ENCODE peak calls at places on chromosomes 11 and 22, in five cellular contexts. Z is foreskin fibroblast; M is psoas muscle; R is CD8-positive, alpha-beta memory T cell; H is adrenal gland. T is an unnamed sample.

GRCh38 chr22:25199726-25200520 is at the start of gene CRYBB3:
- DNase-seq in R (no peak), Z (no peak), H (no peak), M (no peak), T (no peak)

GRCh38 chr11:60125962-60126585 is 37.6 kb downstream of the MS4A2 start:
- DNase-seq in H (no peak), R (no peak), Z (no peak), M (no peak), T (no peak)

GRCh38 chr22:37433786-37434185 is 6.5 kb upstream of the ELFN2 start:
- DNase-seq in M (no peak), Z (no peak), R (no peak), H (no peak), T (no peak)

GRCh38 chr22:28670691-28671261 is 8.9 kb downstream of the TTC28 start:
- DNase-seq in Z (no peak), H (no peak), R (no peak), M (no peak), T (no peak)

GRCh38 chr11:122633219-122633829 is 22.2 kb upstream of the UBASH3B start:
- DNase-seq in R (peak; percentile 25), Z (peak; percentile 66), H (peak; percentile 24), M (peak; percentile 54), T (no peak)

GRCh38 chr11:100682247-100682969 is 4.7 kb upstream of the ARHGAP42 start:
- DNase-seq in R (no peak), Z (peak; percentile 4), M (no peak), H (no peak), T (peak; percentile 12)

GRCh38 chr11:57357827-57358226 is 19.7 kb downstream of the P2RX3 start:
- DNase-seq in R (no peak), M (no peak), Z (peak; percentile 24), H (no peak), T (no peak)

GRCh38 chr11:31160504-31161422 is 208.8 kb downstream of the DCDC1 start:
- DNase-seq in Z (no peak), H (no peak), M (no peak), R (no peak), T (no peak)

GRCh38 chr22:43861529-43861928 is 784 bp downstream of the SULT4A1 start:
- DNase-seq in M (peak; percentile 8), R (no peak), Z (no peak), H (peak; percentile 5), T (no peak)

GRCh38 chr11:2641623-2642022 is 58.2 kb downstream of the KCNQ1OT1 start:
- DNase-seq in M (no peak), Z (no peak), H (no peak), R (no peak), T (no peak)

GRCh38 chr11:100646545-100646944 is 40.5 kb upstream of the ARHGAP42 start:
- DNase-seq in H (no peak), Z (no peak), M (no peak), R (no peak), T (no peak)

GRCh38 chr22:49629586-49630447 is 197.9 kb downstream of the BRD1 start:
- DNase-seq in R (no peak), H (no peak), Z (no peak), M (no peak), T (no peak)

GRCh38 chr11:70471254-70471653 is 72.9 kb downstream of the CTTN start:
- DNase-seq in H (no peak), R (no peak), Z (no peak), M (no peak), T (no peak)

GRCh38 chr11:122754553-122755322 is 83.6 kb upstream of the CRTAM start:
- DNase-seq in R (peak; percentile 28), Z (no peak), M (no peak), H (no peak), T (no peak)

GRCh38 chr11:67629386-67630229 is at the start of gene NUDT8:
- DNase-seq in H (peak; percentile 78), M (peak; percentile 92), Z (peak; percentile 66), R (peak; percentile 84), T (peak; percentile 21)

GRCh38 chr11:78406568-78407196 is 10.9 kb downstream of the GAB2 start:
- DNase-seq in H (no peak), Z (no peak), M (no peak), R (no peak), T (no peak)

GRCh38 chr22:50191041-50191740 is 5.5 kb downstream of the TRABD start:
- DNase-seq in R (peak; percentile 89), Z (no peak), H (no peak), M (no peak), T (no peak)

GRCh38 chr11:3345736-3346135 is 33.2 kb downstream of the ZNF195 start:
- DNase-seq in Z (no peak), M (no peak), R (no peak), H (no peak), T (no peak)

GRCh38 chr22:27730649-27731433 is 70.7 kb downstream of the MN1 start:
- DNase-seq in H (no peak), R (no peak), M (no peak), Z (no peak), T (no peak)

GRCh38 chr11:2325719-2326118 is 23.9 kb downstream of the TSPAN32 start:
- DNase-seq in Z (no peak), M (no peak), R (no peak), H (peak; percentile 88), T (no peak)

GRCh38 chr11:78838417-78838816 is 263.8 kb upstream of the NARS2 start:
- DNase-seq in Z (no peak), R (no peak), H (no peak), M (no peak), T (no peak)

GRCh38 chr11:64854534-64855502 is 10.4 kb upstream of the CDC42BPG start:
- DNase-seq in H (peak; percentile 94), Z (peak; percentile 97), M (peak; percentile 95), R (no peak), T (peak; percentile 53)

GRCh38 chr11:79922641-79923040 is 481.8 kb upstream of the TENM4 start:
- DNase-seq in M (no peak), R (no peak), Z (no peak), H (no peak), T (no peak)

GRCh38 chr11:121448431-121448941 is 3.6 kb upstream of the SORL1 start:
- DNase-seq in M (no peak), R (no peak), H (no peak), Z (no peak), T (no peak)

GRCh38 chr11:121449123-121449522 is 3.0 kb upstream of the SORL1 start:
- DNase-seq in R (peak; percentile 34), H (no peak), M (no peak), Z (no peak), T (no peak)

GRCh38 chr11:121444508-121444907 is 7.6 kb upstream of the SORL1 start:
- DNase-seq in R (no peak), Z (no peak), H (no peak), M (no peak), T (no peak)

GRCh38 chr11:121445071-121445768 is 6.9 kb upstream of the SORL1 start:
- DNase-seq in Z (no peak), H (no peak), M (no peak), R (no peak), T (no peak)

DNA sequence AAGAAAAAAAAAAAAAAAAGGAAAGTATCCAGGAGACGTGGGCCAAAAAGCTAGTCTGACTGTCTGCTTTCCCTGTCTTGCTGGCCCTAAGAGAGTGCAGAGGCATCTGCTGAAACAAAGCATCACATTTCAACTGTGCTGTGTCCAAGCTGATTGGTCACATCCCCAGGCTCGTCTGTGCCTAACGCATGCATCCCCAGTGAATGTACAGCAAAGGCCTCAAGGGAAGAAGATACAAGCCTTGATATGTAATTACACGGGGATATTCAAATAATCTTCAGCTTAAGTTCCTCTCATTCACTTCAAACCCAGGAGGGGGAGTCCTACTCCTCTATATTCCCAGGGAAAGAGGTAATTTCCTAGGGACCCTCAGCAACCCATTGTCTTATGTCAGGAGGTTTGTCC is 5.4 kb upstream of the SORL1 start:
- DNase-seq in H (no peak), M (no peak), R (no peak), Z (peak; percentile 20), T (no peak)
- H3K4me3 ChIP-seq in H (no peak overlapping the region), M (no peak overlapping the region), R (no peak overlapping the region), Z (no peak overlapping the region), T (no peak overlapping the region)

DNA sequence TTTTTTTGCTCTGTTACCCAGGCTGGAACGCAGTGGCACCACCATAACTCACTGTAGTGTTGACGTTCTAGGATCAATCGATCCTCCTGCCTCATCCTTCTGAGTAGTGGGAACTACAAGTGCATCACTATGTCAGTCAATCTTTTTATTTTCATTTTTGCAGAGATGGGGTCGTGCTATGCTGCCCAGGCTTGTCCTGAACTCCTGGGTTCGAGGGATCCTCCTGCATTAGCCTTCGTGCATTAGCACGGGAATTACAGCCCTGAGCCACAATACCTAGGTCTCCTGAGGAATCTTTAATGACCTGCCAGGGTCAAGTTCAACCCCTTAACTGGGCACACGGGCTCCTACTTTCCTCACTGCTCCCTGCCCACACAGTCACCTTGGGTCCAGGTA is 4.4 kb downstream of the APOL3 start:
- DNase-seq in M (no peak), H (no peak), R (no peak), Z (no peak), T (no peak)
- H3K4me3 ChIP-seq in M (peak overlapping the region; percentile 65), H (no peak overlapping the region), R (peak overlapping the region; percentile 66), Z (peak overlapping the region; percentile 38), T (no peak overlapping the region)

DNA sequence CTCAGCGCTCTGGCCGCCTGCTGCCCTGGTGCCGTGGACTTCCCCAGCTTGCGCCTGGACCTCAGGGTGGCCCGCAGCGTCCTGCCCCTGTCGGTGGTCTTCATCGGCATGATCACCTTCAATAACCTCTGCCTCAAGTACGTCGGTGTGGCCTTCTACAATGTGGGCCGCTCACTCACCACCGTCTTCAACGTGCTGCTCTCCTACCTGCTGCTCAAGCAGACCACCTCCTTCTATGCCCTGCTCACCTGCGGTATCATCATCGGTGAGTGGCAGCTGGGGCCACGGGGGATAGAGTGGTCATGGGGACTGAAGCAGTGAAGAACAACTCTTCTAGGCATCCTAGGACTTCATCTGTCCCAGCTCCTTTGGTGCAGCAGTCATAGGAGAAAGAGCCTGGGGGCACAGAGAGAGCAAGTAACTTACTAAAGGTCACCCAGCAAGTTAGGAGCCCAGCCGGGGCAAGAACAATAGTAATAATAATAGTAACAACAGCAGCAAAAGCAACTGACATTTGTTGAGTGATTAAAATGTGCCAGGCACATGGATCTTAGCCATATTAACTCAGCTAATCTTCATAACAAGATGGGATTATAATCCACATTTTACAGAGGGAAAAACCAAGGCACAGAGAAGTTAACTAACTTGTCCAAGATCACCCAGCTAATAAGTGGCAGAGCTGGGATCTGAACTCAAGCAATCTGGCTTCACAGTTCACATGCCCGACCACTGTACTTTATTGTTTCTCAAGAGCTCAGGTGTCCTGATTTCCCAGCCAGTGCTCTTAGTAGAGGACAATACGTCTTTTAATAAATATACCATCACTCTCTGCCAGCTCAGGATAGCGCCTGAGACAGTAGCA is 1.4 kb downstream of the SLC35C1 start:
- DNase-seq in H (no peak), M (no peak), Z (no peak), R (no peak), T (no peak)
- H3K4me3 ChIP-seq in H (no peak overlapping the region), M (peak overlapping the region; percentile 94), Z (peak overlapping the region; percentile 81), R (peak overlapping the region; percentile 83), T (peak overlapping the region; percentile 82)

GRCh38 chr11:125165664-125166346 is 1.3 kb downstream of the PKNOX2 start:
- DNase-seq in R (no peak), Z (no peak), H (no peak), M (no peak), T (no peak)
- H3K4me3 ChIP-seq in R (peak overlapping the region; percentile 43), Z (peak overlapping the region; percentile 48), H (peak overlapping the region; percentile 44), M (peak overlapping the region; percentile 84), T (peak overlapping the region; percentile 74)

GRCh38 chr11:13667245-13667644 is 1.2 kb upstream of the FAR1 start:
- DNase-seq in R (no peak), Z (peak; percentile 61), M (no peak), H (no peak), T (no peak)
- H3K4me3 ChIP-seq in R (peak overlapping the region; percentile 11), Z (peak overlapping the region; percentile 79), M (peak overlapping the region; percentile 98), H (no peak overlapping the region), T (peak overlapping the region; percentile 79)

GRCh38 chr22:19762315-19763140 is 1.9 kb downstream of the TBX1 start:
- DNase-seq in M (no peak), H (no peak), Z (no peak), R (no peak), T (no peak)
- H3K4me3 ChIP-seq in M (peak overlapping the region; percentile 80), H (no peak overlapping the region), Z (no peak overlapping the region), R (no peak overlapping the region), T (peak overlapping the region; percentile 46)

T was measured in skeletal muscle cell.